ENCODE peak calls at places on chromosomes 2 and 18, in eight cellular contexts. One of them, this sample, is unnamed. For H3K4me1, the result is how much of the 10 kb centered on the place peaks cover.

GRCh38 chr2:45962522-45962921 is 311.0 kb downstream of the PRKCE start:
- DNase-seq in A673: peak
- DNase-seq in sigmoid colon: peak
- DNase-seq in GM23248: peak
- DNase-seq in mesenchymal stem cell: peak
- DNase-seq in lower lobe of right lung: no peak
- DNase-seq in CD8-positive, alpha-beta T cell: no peak
- DNase-seq in tibial nerve: no peak
- DNase-seq in this sample: no peak

GRCh38 chr2:58950795-58951462 is 709.8 kb upstream of the FANCL start:
- DNase-seq in sigmoid colon: no peak
- DNase-seq in lower lobe of right lung: no peak
- DNase-seq in mesenchymal stem cell: no peak
- DNase-seq in tibial nerve: no peak
- DNase-seq in CD8-positive, alpha-beta T cell: no peak
- DNase-seq in GM23248: no peak
- DNase-seq in A673: no peak
- DNase-seq in this sample: no peak

GRCh38 chr2:212032032-212032431 is 506.6 kb downstream of the ERBB4 start:
- DNase-seq in mesenchymal stem cell: peak
- DNase-seq in lower lobe of right lung: no peak
- DNase-seq in GM23248: peak
- DNase-seq in sigmoid colon: no peak
- DNase-seq in A673: peak
- DNase-seq in CD8-positive, alpha-beta T cell: no peak
- DNase-seq in tibial nerve: no peak
- DNase-seq in this sample: no peak

GRCh38 chr2:173048901-173049661 is 26.6 kb upstream of the MAP3K20 start:
- DNase-seq in GM23248: peak
- DNase-seq in lower lobe of right lung: no peak
- DNase-seq in A673: peak
- DNase-seq in CD8-positive, alpha-beta T cell: no peak
- DNase-seq in sigmoid colon: peak
- DNase-seq in mesenchymal stem cell: peak
- DNase-seq in tibial nerve: peak
- DNase-seq in this sample: no peak

GRCh38 chr2:10158681-10159080 is 36.1 kb downstream of the RRM2 start:
- DNase-seq in sigmoid colon: no peak
- DNase-seq in tibial nerve: no peak
- DNase-seq in A673: no peak
- DNase-seq in mesenchymal stem cell: no peak
- DNase-seq in lower lobe of right lung: no peak
- DNase-seq in GM23248: no peak
- DNase-seq in CD8-positive, alpha-beta T cell: no peak
- DNase-seq in this sample: no peak

GRCh38 chr2:227939271-227940027 is 68.0 kb downstream of the DAW1 start:
- DNase-seq in lower lobe of right lung: no peak
- DNase-seq in tibial nerve: no peak
- DNase-seq in GM23248: peak
- DNase-seq in sigmoid colon: no peak
- DNase-seq in mesenchymal stem cell: peak
- DNase-seq in A673: peak
- DNase-seq in CD8-positive, alpha-beta T cell: no peak
- DNase-seq in this sample: no peak

GRCh38 chr2:239502430-239503221 is 101.8 kb upstream of the HDAC4 start:
- DNase-seq in mesenchymal stem cell: no peak
- DNase-seq in GM23248: no peak
- DNase-seq in sigmoid colon: no peak
- DNase-seq in tibial nerve: no peak
- DNase-seq in A673: peak
- DNase-seq in lower lobe of right lung: peak
- DNase-seq in CD8-positive, alpha-beta T cell: no peak
- DNase-seq in this sample: no peak

GRCh38 chr18:45793295-45793965 is 32.0 kb upstream of the SIGLEC15 start:
- DNase-seq in A673: no peak
- DNase-seq in CD8-positive, alpha-beta T cell: no peak
- DNase-seq in sigmoid colon: no peak
- DNase-seq in tibial nerve: no peak
- DNase-seq in GM23248: peak
- DNase-seq in mesenchymal stem cell: peak
- DNase-seq in lower lobe of right lung: no peak
- DNase-seq in this sample: no peak

GRCh38 chr2:62202019-62202722 is 6.3 kb downstream of the B3GNT2 start:
- DNase-seq in A673: no peak
- DNase-seq in GM23248: no peak
- DNase-seq in tibial nerve: no peak
- DNase-seq in CD8-positive, alpha-beta T cell: no peak
- DNase-seq in sigmoid colon: no peak
- DNase-seq in lower lobe of right lung: no peak
- DNase-seq in mesenchymal stem cell: no peak
- DNase-seq in this sample: no peak

DNA sequence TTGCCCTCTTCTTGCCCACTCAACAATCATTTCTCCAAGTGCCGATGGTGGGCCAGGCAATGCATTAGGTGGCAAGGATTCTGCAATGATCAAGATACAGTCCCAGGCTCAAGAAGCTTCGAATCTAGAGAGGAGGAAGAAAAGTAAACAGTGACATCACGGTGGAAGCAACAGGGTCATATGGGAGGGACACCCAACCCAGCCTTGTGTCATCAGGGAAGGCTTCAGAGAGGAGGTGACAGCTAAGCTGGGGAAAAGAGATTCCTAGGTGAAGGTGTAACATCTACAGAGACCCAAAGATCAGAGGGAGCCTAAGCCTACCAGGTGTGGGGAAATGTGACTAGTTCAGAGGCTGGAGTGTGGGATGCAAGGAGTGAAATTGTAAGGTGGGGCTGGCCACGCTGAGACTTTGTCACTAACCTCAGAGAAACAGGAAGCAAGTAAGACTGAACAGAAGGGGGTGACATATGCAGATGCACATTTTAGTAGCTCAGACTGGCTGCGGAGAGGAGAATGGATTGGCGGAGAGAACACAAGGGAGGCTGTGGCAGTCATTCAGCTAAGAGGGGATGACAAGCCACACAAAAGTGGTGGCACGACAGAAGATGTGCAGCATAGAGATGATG is 104.9 kb downstream of the ANKRD44 start:
- DNase-seq in CD8-positive, alpha-beta T cell: peak
- DNase-seq in sigmoid colon: no peak
- DNase-seq in mesenchymal stem cell: no peak
- DNase-seq in tibial nerve: no peak
- DNase-seq in GM23248: no peak
- DNase-seq in lower lobe of right lung: no peak
- DNase-seq in A673: no peak
- DNase-seq in this sample: peak
- H3K4me1 ChIP-seq in CD8-positive, alpha-beta T cell: half or more
- H3K4me1 ChIP-seq in sigmoid colon: under half
- H3K4me1 ChIP-seq in mesenchymal stem cell: under half
- H3K4me1 ChIP-seq in tibial nerve: under half
- H3K4me1 ChIP-seq in GM23248: under half
- H3K4me1 ChIP-seq in lower lobe of right lung: half or more
- H3K4me1 ChIP-seq in A673: under half
- H3K4me1 ChIP-seq in this sample: half or more

DNA sequence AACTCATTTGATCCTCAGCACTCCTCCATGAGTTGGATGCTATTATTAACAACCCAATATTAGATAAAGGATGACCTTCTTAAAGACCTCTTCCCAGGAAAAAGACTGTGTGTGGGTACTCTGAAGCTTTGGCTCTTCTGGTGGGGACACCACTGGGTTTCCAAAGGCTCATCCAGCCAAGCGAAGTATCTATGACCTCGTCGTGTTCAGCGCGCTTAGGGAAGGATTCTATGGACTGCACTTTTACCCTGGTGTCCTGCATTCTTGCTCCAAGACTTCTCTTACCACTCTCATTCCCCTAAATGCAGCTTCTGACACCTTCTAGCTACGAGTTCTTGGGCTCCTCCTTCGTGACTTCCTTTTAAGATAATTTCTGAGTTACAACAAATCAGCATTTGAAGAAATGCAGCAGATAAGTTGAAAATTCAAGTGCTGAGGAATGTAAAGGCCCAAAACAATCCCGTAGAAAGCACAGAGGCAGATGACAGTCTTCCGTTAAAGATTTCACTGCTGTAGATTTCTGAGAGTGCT is 673 bp upstream of the HNMT start:
- DNase-seq in A673: no peak
- DNase-seq in mesenchymal stem cell: no peak
- DNase-seq in sigmoid colon: no peak
- DNase-seq in tibial nerve: no peak
- DNase-seq in CD8-positive, alpha-beta T cell: no peak
- DNase-seq in GM23248: no peak
- DNase-seq in lower lobe of right lung: no peak
- DNase-seq in this sample: no peak
- H3K4me3 ChIP-seq in A673: no peak
- H3K4me3 ChIP-seq in mesenchymal stem cell: no peak
- H3K4me3 ChIP-seq in sigmoid colon: no peak
- H3K4me3 ChIP-seq in tibial nerve: no peak
- H3K4me3 ChIP-seq in CD8-positive, alpha-beta T cell: no peak
- H3K4me3 ChIP-seq in GM23248: peak
- H3K4me3 ChIP-seq in lower lobe of right lung: peak
- H3K4me3 ChIP-seq in this sample: no peak

GRCh38 chr2:70525032-70525431 is 28.6 kb downstream of the TGFA start:
- DNase-seq in tibial nerve: no peak
- DNase-seq in A673: no peak
- DNase-seq in mesenchymal stem cell: no peak
- DNase-seq in GM23248: peak
- DNase-seq in lower lobe of right lung: no peak
- DNase-seq in CD8-positive, alpha-beta T cell: no peak
- DNase-seq in sigmoid colon: no peak
- DNase-seq in this sample: no peak

GRCh38 chr2:70523672-70523995 is 30.0 kb downstream of the TGFA start:
- DNase-seq in lower lobe of right lung: no peak
- DNase-seq in sigmoid colon: no peak
- DNase-seq in GM23248: no peak
- DNase-seq in mesenchymal stem cell: no peak
- DNase-seq in tibial nerve: no peak
- DNase-seq in A673: no peak
- DNase-seq in CD8-positive, alpha-beta T cell: no peak
- DNase-seq in this sample: no peak

GRCh38 chr2:70520825-70521224 is 32.8 kb downstream of the TGFA start:
- DNase-seq in GM23248: no peak
- DNase-seq in sigmoid colon: no peak
- DNase-seq in CD8-positive, alpha-beta T cell: no peak
- DNase-seq in lower lobe of right lung: no peak
- DNase-seq in tibial nerve: no peak
- DNase-seq in A673: no peak
- DNase-seq in mesenchymal stem cell: no peak
- DNase-seq in this sample: no peak

GRCh38 chr2:70523996-70524965 is 29.3 kb downstream of the TGFA start:
- DNase-seq in GM23248: peak
- DNase-seq in sigmoid colon: no peak
- DNase-seq in tibial nerve: no peak
- DNase-seq in lower lobe of right lung: peak
- DNase-seq in mesenchymal stem cell: no peak
- DNase-seq in A673: no peak
- DNase-seq in CD8-positive, alpha-beta T cell: no peak
- DNase-seq in this sample: peak

GRCh38 chr2:70522627-70523026 is 31.0 kb downstream of the TGFA start:
- DNase-seq in CD8-positive, alpha-beta T cell: no peak
- DNase-seq in tibial nerve: no peak
- DNase-seq in GM23248: no peak
- DNase-seq in lower lobe of right lung: no peak
- DNase-seq in sigmoid colon: no peak
- DNase-seq in A673: no peak
- DNase-seq in mesenchymal stem cell: no peak
- DNase-seq in this sample: no peak
- H3K4me1 ChIP-seq in CD8-positive, alpha-beta T cell: under half
- H3K4me1 ChIP-seq in tibial nerve: under half
- H3K4me1 ChIP-seq in GM23248: under half
- H3K4me1 ChIP-seq in lower lobe of right lung: under half
- H3K4me1 ChIP-seq in sigmoid colon: under half
- H3K4me1 ChIP-seq in A673: under half
- H3K4me1 ChIP-seq in mesenchymal stem cell: under half
- H3K4me1 ChIP-seq in this sample: under half

GRCh38 chr18:22709288-22710060 is 223.7 kb upstream of the RBBP8 start:
- DNase-seq in A673: no peak
- DNase-seq in lower lobe of right lung: no peak
- DNase-seq in CD8-positive, alpha-beta T cell: no peak
- DNase-seq in mesenchymal stem cell: peak
- DNase-seq in tibial nerve: no peak
- DNase-seq in sigmoid colon: no peak
- DNase-seq in GM23248: peak
- DNase-seq in this sample: no peak

GRCh38 chr18:22711381-22711717 is 221.8 kb upstream of the RBBP8 start:
- DNase-seq in mesenchymal stem cell: no peak
- DNase-seq in GM23248: peak
- DNase-seq in CD8-positive, alpha-beta T cell: no peak
- DNase-seq in tibial nerve: no peak
- DNase-seq in A673: no peak
- DNase-seq in lower lobe of right lung: no peak
- DNase-seq in sigmoid colon: no peak
- DNase-seq in this sample: no peak

GRCh38 chr18:22705328-22705727 is 227.8 kb upstream of the RBBP8 start:
- DNase-seq in GM23248: peak
- DNase-seq in CD8-positive, alpha-beta T cell: no peak
- DNase-seq in lower lobe of right lung: no peak
- DNase-seq in mesenchymal stem cell: peak
- DNase-seq in tibial nerve: no peak
- DNase-seq in sigmoid colon: no peak
- DNase-seq in A673: peak
- DNase-seq in this sample: no peak

GRCh38 chr18:22713511-22713910 is 219.6 kb upstream of the RBBP8 start:
- DNase-seq in lower lobe of right lung: no peak
- DNase-seq in mesenchymal stem cell: peak
- DNase-seq in sigmoid colon: no peak
- DNase-seq in GM23248: no peak
- DNase-seq in CD8-positive, alpha-beta T cell: no peak
- DNase-seq in A673: no peak
- DNase-seq in tibial nerve: no peak
- DNase-seq in this sample: no peak

DNA sequence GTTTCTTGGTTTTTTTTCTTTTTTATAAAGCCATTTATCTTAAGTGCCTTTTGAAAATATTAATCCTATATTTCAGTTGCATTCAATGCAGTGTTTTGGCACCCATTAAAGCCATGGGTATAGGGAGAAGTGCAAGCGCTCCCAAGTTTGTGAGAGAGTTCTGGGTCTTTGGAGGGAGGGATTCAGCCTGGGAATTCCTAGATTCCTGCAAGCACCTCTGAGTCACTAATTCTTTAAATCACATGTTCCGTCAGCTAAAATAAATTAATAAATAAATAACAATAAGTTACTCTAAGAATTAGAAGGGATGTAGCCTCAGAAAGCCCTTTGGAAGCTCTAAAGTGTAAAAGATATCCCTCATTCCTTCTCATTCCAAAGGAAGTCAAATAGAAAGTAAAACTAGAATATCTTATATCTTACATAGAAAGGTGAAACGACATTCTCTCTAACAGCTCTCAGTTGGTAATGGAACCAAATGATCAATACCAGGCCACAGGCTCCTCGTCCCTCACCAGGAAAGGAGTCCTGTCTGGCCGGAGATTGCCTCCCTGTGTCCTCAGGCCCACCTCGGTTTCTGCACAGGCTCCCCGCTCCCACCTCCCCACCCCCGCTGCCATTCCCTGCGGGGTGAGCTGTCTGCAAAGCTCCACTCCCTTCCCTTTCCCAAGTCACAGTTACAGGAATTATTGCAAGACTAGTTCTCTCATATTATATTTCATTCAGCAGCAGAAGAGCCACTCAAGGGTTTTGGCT is 222.3 kb upstream of the RBBP8 start:
- DNase-seq in sigmoid colon: no peak
- DNase-seq in GM23248: peak
- DNase-seq in CD8-positive, alpha-beta T cell: no peak
- DNase-seq in mesenchymal stem cell: peak
- DNase-seq in A673: no peak
- DNase-seq in lower lobe of right lung: no peak
- DNase-seq in tibial nerve: no peak
- DNase-seq in this sample: no peak
- H3K4me3 ChIP-seq in sigmoid colon: no peak
- H3K4me3 ChIP-seq in GM23248: peak
- H3K4me3 ChIP-seq in CD8-positive, alpha-beta T cell: no peak
- H3K4me3 ChIP-seq in mesenchymal stem cell: peak
- H3K4me3 ChIP-seq in A673: no peak
- H3K4me3 ChIP-seq in lower lobe of right lung: peak
- H3K4me3 ChIP-seq in tibial nerve: no peak
- H3K4me3 ChIP-seq in this sample: no peak